ENCODE peak calls at places on chromosomes 3 and 15, in eight cellular contexts. B is neural progenitor cell, J is PC-3, P is choroid plexus epithelial cell, G is GM20000, N is adrenal gland, T is HFFc6, U is WERI-Rb-1. K is an unnamed sample.

GRCh38 chr3:185558395-185558794 is 6.0 kb upstream of the LIPH start:
- DNase-seq in P (no peak), N (no peak), B (no peak), J (peak; percentile 96), G (no peak), U (no peak), T (no peak), K (no peak)

GRCh38 chr15:36601497-36601932 is 22.1 kb downstream of the CDIN1 start:
- DNase-seq in B (no peak), N (peak; percentile 80), P (peak; percentile 75), G (no peak), U (no peak), J (peak; percentile 28), T (peak; percentile 65), K (no peak)

GRCh38 chr15:45549831-45550230 is 27.3 kb upstream of the SLC30A4 start:
- DNase-seq in G (no peak), J (peak; percentile 84), U (no peak), N (no peak), B (no peak), T (peak; percentile 83), P (peak; percentile 19), K (no peak)

GRCh38 chr3:112053229-112053628 is 18.7 kb downstream of the TMPRSS7 start:
- DNase-seq in B (peak; percentile 64), N (no peak), T (no peak), U (peak; percentile 39), J (no peak), P (no peak), G (no peak), K (no peak)

GRCh38 chr15:56869573-56869972 is 48.9 kb upstream of the TCF12 start:
- DNase-seq in B (peak; percentile 57), T (no peak), J (no peak), P (peak; percentile 33), U (peak; percentile 64), N (peak; percentile 59), G (no peak), K (peak; percentile 72)

GRCh38 chr15:46591462-46591861 is 956.6 kb downstream of the SQOR start:
- DNase-seq in J (no peak), N (no peak), T (no peak), G (no peak), P (no peak), U (no peak), B (no peak), K (no peak)

GRCh38 chr15:40038267-40038653 is 721 bp downstream of the SRP14 start:
- DNase-seq in B (no peak), P (peak; percentile 41), J (peak; percentile 19), T (no peak), N (no peak), G (no peak), U (no peak), K (peak; percentile 35)

GRCh38 chr3:9398715-9399708 is 1.6 kb downstream of the SETD5 start:
- DNase-seq in G (peak; percentile 48), B (peak; percentile 42), U (no peak), P (peak; percentile 80), N (peak; percentile 61), J (peak; percentile 47), T (no peak), K (peak; percentile 45)

GRCh38 chr3:69204315-69204957 is 82.0 kb upstream of the LMOD3 start:
- DNase-seq in P (peak; percentile 28), U (no peak), J (peak; percentile 68), T (no peak), N (no peak), G (peak; percentile 50), B (no peak), K (peak; percentile 78)

GRCh38 chr3:52339612-52340011 is 23.5 kb downstream of the DNAH1 start:
- DNase-seq in T (peak; percentile 83), B (peak; percentile 80), U (peak; percentile 39), G (peak; percentile 74), N (no peak), P (peak; percentile 94), J (peak; percentile 80), K (peak; percentile 63)

DNA sequence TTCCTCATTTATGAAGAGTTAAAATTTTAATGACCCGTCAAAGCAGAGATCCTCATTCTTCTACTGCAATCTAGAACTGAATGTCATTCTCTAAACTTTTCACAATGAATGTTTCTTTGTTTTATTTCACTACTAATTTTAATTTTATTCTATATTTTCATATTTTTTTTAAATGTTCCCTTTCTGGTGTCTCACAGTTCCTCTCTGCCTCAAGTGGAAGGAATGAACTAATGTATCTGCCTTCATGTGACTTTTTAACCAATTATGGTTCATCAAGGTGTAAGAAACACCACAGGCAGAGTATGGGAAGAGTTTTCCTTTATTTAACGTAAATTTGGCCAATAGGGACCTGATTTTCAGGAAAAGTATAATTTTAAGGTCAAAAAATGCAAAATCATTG is 441.7 kb downstream of the EPHA6 start:
- DNase-seq in J (no peak), B (no peak), G (no peak), P (no peak), N (no peak), T (no peak), U (no peak), K (no peak)
- TF ChIP-seq CTCF in J (no peak), B (peak; percentile 21), G (no peak), P (no peak), N (no peak), T (no peak), U (no peak), K (no peak)

GRCh38 chr3:123365450-123366143 is 83.3 kb downstream of the ADCY5 start:
- DNase-seq in B (peak; percentile 71), G (no peak), T (no peak), N (no peak), P (peak; percentile 37), U (peak; percentile 79), J (peak; percentile 75), K (no peak)

GRCh38 chr3:123357275-123357674 is 91.6 kb downstream of the ADCY5 start:
- DNase-seq in B (no peak), G (no peak), U (peak; percentile 48), P (no peak), J (no peak), T (no peak), N (no peak), K (no peak)

DNA sequence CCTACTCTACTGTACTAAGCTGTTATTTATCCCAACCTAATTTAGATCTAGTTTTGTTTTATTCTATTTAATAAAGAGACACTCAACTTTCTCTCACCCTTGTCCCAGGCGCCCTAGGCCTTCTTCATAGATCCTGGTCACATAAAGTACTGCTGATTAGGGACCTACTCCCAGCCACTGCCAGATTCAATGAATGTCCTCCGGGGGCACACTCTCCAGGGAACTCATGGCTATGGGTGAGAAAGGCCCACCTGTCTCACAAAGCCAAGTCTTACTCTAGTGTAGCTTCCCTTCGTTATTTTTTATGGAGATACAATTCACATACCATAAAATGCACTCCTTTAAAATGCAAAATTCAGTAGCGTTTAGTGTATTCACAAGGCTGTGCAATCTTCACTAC is 87.9 kb downstream of the ADCY5 start:
- DNase-seq in J (no peak), G (no peak), N (no peak), B (no peak), P (no peak), U (peak; percentile 49), T (no peak), K (no peak)
- TF ChIP-seq CTCF in J (peak; percentile 10), G (no peak), N (no peak), B (peak; percentile 33), P (peak; percentile 35), U (peak; percentile 51), T (no peak), K (no peak)

GRCh38 chr3:125681146-125681545 is 85.8 kb upstream of the OSBPL11 start:
- DNase-seq in N (no peak), T (no peak), U (no peak), B (no peak), G (no peak), P (no peak), J (no peak), K (no peak)

GRCh38 chr3:125683067-125683844 is 88.0 kb upstream of the OSBPL11 start:
- DNase-seq in B (no peak), U (peak; percentile 81), N (no peak), J (no peak), T (no peak), G (no peak), P (no peak), K (no peak)

GRCh38 chr3:125679258-125679657 is 84.0 kb upstream of the OSBPL11 start:
- DNase-seq in B (no peak), N (no peak), P (peak; percentile 4), U (peak; percentile 36), J (no peak), T (no peak), G (no peak), K (no peak)

DNA sequence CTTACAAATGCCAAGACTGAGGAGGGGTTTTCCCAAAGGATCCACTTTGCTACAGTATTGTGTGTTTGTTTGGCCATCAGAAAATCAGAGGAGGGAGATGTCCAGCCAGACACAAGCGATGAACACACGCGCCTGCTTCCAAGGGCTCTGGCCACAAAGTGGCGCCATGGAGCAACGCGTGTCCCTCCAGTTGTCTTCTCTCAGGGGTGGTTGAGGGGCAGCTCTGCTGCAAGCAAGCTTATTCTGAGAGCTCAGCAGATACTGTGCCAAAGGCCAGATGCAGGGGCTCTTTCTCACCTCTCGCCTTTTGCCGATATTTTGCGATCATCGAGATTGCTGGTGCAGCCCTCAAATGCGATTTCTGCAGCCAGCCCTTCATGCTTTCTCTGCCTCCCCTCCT is 88.9 kb upstream of the OSBPL11 start:
- DNase-seq in J (peak; percentile 9), U (peak; percentile 74), N (no peak), T (no peak), B (peak; percentile 73), G (no peak), P (peak; percentile 33), K (no peak)
- TF ChIP-seq CTCF in J (peak; percentile 36), U (peak; percentile 85), N (peak; percentile 5), T (peak; percentile 57), B (peak; percentile 70), G (peak; percentile 7), P (peak; percentile 58), K (no peak)

DNA sequence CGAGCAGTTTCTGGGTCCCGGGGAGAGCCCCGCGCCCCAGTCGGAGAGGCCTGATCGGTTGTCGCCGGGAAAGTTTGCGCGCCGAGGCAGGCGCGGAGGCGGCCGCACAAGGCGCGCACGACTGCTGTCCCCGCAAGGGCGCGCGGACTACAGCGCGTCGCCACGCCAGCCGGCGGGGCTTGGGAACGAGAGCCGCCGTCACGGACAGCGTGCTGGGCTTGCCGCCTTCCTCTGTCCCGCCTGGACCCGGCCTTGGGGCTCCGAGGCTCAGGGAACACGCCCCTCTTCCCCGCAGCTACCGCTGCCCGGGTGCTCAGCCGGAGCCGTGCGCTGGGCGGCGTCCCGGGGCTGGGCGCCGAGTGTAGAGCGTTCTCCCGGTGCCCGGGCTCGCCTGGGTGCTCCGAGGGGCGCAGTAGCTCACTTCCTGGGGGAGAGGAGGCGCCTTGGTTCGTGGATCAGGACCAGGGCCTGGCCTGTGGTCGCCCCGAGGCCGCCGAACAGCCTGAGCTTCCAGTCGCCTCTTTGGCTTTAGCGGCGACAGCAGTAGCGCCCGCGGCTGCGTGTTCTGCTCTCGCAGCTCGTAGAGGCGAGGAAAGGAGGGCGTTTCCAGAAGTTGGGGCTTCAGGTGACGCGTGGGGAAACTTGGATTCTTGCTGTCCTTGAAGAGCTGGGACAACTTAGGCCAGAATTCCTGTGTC is 226.6 kb upstream of the C2CD4B start:
- DNase-seq in N (peak; percentile 62), P (peak; percentile 42), J (peak; percentile 36), T (peak; percentile 12), B (peak; percentile 68), G (peak; percentile 59), U (peak; percentile 64), K (peak; percentile 38)
- TF ChIP-seq CTCF in N (no peak), P (peak; percentile 35), J (peak; percentile 27), T (peak; percentile 48), B (no peak), G (no peak), U (peak; percentile 47), K (no peak)

DNA sequence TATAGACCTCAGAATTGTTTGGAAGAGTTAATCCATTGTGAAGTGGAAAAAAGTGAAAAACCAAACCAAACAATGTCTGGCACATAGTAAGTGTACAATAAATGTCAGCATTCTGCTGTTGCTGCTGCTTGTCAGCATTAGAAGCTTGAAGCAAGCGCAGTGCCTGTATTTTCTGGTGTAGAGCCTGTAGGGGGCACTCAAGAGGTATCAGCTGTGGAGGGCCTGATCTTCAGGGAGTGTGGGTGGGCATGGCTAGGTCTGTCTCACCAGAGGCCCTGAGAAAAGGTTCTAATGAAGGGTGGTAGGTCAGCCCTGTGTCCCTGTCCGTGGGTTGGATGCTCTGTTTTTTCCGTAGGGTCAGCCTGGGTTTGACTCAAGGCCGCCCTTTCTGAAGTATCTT is 3.6 kb downstream of the ADAMTSL3 start:
- DNase-seq in N (no peak), G (no peak), B (peak; percentile 48), T (no peak), U (no peak), P (peak; percentile 38), J (peak; percentile 35), K (no peak)
- TF ChIP-seq CTCF in N (no peak), G (no peak), B (peak; percentile 60), T (no peak), U (peak; percentile 57), P (peak; percentile 56), J (peak; percentile 62), K (no peak)